ENCODE peak calls at places on chromosomes 4 and X, in four cellular contexts. C, O, W and A are unnamed samples.

GRCh38 chr4:80305466-80305865 is 30.1 kb upstream of the CFAP299 start:
- DNase-seq in C (peak; percentile 51), O (no peak), W (peak; percentile 25), A (no peak)

GRCh38 chrX:24838624-24839023 is 144.9 kb downstream of the POLA1 start:
- DNase-seq in W (peak; percentile 38), C (peak; percentile 6), O (no peak), A (peak; percentile 52)

GRCh38 chr4:37279894-37280592 is 35.5 kb downstream of the NWD2 start:
- DNase-seq in O (no peak), W (no peak), C (peak; percentile 0), A (no peak)

GRCh38 chrX:42680651-42681050 is 97.3 kb downstream of the PPP1R2C start:
- DNase-seq in O (peak; percentile 53), W (peak; percentile 16), C (no peak), A (peak; percentile 46)

GRCh38 chrX:68193234-68193633 is 240.1 kb downstream of the OPHN1 start:
- DNase-seq in C (no peak), W (no peak), O (no peak), A (no peak)

GRCh38 chr4:24988776-24989175 is 42.0 kb downstream of the LGI2 start:
- DNase-seq in C (peak; percentile 26), O (peak; percentile 84), W (peak; percentile 39), A (peak; percentile 26)

GRCh38 chr4:1445716-1446445 is 39.6 kb upstream of the NKX1-1 start:
- DNase-seq in O (no peak), W (no peak), C (no peak), A (no peak)

GRCh38 chrX:102959471-102959870 is 22.4 kb downstream of the RAB40AL start:
- DNase-seq in O (no peak), C (peak; percentile 65), W (peak; percentile 74), A (no peak)

GRCh38 chrX:47080915-47081236 is 2.6 kb downstream of the RGN start:
- DNase-seq in C (no peak), O (no peak), W (no peak), A (no peak)

GRCh38 chr4:75036046-75036445 is 103.1 kb downstream of the PARM1 start:
- DNase-seq in O (no peak), W (no peak), C (no peak), A (no peak)

GRCh38 chr4:80182237-80182866 is 15.0 kb upstream of the PRDM8 start:
- DNase-seq in O (no peak), C (no peak), W (no peak), A (no peak)

GRCh38 chrX:100979881-100980607 is 10.5 kb downstream of the ARL13A start:
- DNase-seq in W (peak; percentile 34), O (no peak), C (peak; percentile 73), A (no peak)

GRCh38 chr4:180449395-180449956 is 1793.7 kb upstream of the TENM3 start:
- DNase-seq in W (peak; percentile 24), O (peak; percentile 66), C (peak; percentile 54), A (peak; percentile 74)

GRCh38 chr4:10276152-10276551 is 159.6 kb upstream of the WDR1 start:
- DNase-seq in O (no peak), C (no peak), W (no peak), A (no peak)

GRCh38 chr4:10273030-10273429 is 156.4 kb upstream of the WDR1 start:
- DNase-seq in O (no peak), C (peak; percentile 64), W (no peak), A (no peak)

GRCh38 chr4:10275696-10276095 is 159.1 kb upstream of the WDR1 start:
- DNase-seq in W (no peak), O (no peak), C (no peak), A (no peak)

GRCh38 chr4:10267066-10267465 is 150.5 kb upstream of the WDR1 start:
- DNase-seq in O (no peak), C (no peak), W (no peak), A (peak; percentile 12)

GRCh38 chr4:10272511-10272910 is 155.9 kb upstream of the WDR1 start:
- DNase-seq in C (no peak), W (no peak), O (no peak), A (no peak)
- H3K4me1 ChIP-seq in C (no peaks in the 10 kb centered on the region), W (no peaks in the 10 kb centered on the region), O (no peaks in the 10 kb centered on the region), A (no peaks in the 10 kb centered on the region)

DNA sequence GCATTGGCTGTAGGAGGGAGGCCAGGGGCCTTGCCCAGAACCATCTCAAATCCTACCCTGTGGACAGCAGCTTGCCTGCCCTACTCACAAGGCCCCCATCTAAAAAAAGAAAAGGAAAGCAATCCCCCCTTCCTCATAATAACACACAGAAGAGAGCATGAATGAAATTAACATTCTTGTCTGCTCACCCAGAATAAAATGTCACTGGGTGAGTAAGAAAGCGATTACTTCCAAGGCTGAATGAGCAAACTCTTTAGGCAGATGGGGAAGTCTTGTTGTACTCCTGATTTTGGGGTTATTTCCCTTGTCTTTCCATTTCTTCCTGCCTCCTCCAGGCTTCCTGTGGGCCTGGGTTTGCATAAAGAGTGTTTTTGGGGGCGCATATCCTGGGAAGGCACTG is 248.2 kb upstream of the GATB start:
- DNase-seq in C (no peak), W (no peak), O (no peak), A (no peak)
- H2AFZ ChIP-seq in C (no peak overlapping the region), W (no peak overlapping the region), O (no peak overlapping the region), A (no peak overlapping the region)

GRCh38 chr4:159046683-159047082 is 56.2 kb upstream of the RAPGEF2 start:
- DNase-seq in C (no peak), O (no peak), W (peak; percentile 6), A (peak; percentile 55)
- H3K4me1 ChIP-seq in C (peaks cover 5% of the 10 kb centered on the region), O (peaks cover 4% of the 10 kb centered on the region), W (peaks cover under 1% of the 10 kb centered on the region), A (peaks cover 2% of the 10 kb centered on the region)

GRCh38 chr4:153346031-153346430 is 1.5 kb downstream of the MND1 start:
- DNase-seq in C (no peak), W (no peak), O (no peak), A (no peak)
- H2AFZ ChIP-seq in C (peak overlapping the region; percentile 95), W (no peak overlapping the region), O (no peak overlapping the region), A (peak overlapping the region; percentile 69)

GRCh38 chr4:140720387-140721087 is 35.6 kb downstream of the TBC1D9 start:
- DNase-seq in O (no peak), W (no peak), C (no peak), A (no peak)
- H3K4me1 ChIP-seq in O (no peaks in the 10 kb centered on the region), W (peaks cover 5% of the 10 kb centered on the region), C (peaks cover 38% of the 10 kb centered on the region), A (peaks cover 18% of the 10 kb centered on the region)